ENCODE peak calls at places on chromosome 20, in nine cellular contexts. N is HFFc6; V is non-pigmented ciliary epithelial cell; G is fibroblast of mammary gland; J is fibroblast of villous mesenchyme; Y is skeletal muscle cell; E is cardiac muscle cell; M is SK-N-DZ; L is stimulated activated CD8-positive, alpha-beta memory T cell treated with anti-CD3 and anti-CD28 coated beads, Interleukin-4, amount 100 ng/mL, for 4 hours. B is an unnamed sample.

GRCh38 chr20:600736-601135 is 9.4 kb downstream of the TCF15 start:
- DNase-seq in N (no peak), V (no peak), G (no peak), J (no peak), Y (no peak), E (no peak), M (no peak), L (no peak), B (no peak)

GRCh38 chr20:45796336-45797070 is 4.7 kb downstream of the DNTTIP1 start:
- DNase-seq in N (no peak), V (no peak), G (no peak), J (no peak), Y (no peak), E (no peak), M (no peak), L (no peak), B (no peak)

GRCh38 chr20:62606551-62607201 is 35.6 kb upstream of the SLCO4A1 start:
- DNase-seq in N (no peak), V (no peak), G (peak), J (peak), Y (no peak), E (no peak), M (no peak), L (no peak), B (no peak)

GRCh38 chr20:36062799-36063198 is 91.7 kb upstream of the EPB41L1 start:
- DNase-seq in N (peak), V (no peak), G (peak), J (peak), Y (no peak), E (no peak), M (no peak), L (no peak), B (peak)

GRCh38 chr20:51373713-51374481 is 168.6 kb downstream of the NFATC2 start:
- DNase-seq in N (no peak), V (no peak), G (no peak), J (peak), Y (no peak), E (peak), M (peak), L (no peak), B (no peak)

GRCh38 chr20:57264151-57264792 is 2.2 kb downstream of the BMP7 start:
- DNase-seq in N (no peak), V (no peak), G (no peak), J (no peak), Y (no peak), E (peak), M (no peak), L (no peak), B (no peak)

GRCh38 chr20:8431538-8432434 is 299.7 kb downstream of the PLCB1 start:
- DNase-seq in N (no peak), V (no peak), G (peak), J (peak), Y (no peak), E (peak), M (peak), L (no peak), B (no peak)

GRCh38 chr20:56091635-56092180 is 86.4 kb upstream of the CBLN4 start:
- DNase-seq in N (no peak), V (no peak), G (no peak), J (no peak), Y (no peak), E (no peak), M (no peak), L (no peak), B (no peak)

GRCh38 chr20:48632017-48632824 is 195.6 kb downstream of the PREX1 start:
- DNase-seq in N (no peak), V (no peak), G (no peak), J (no peak), Y (no peak), E (no peak), M (no peak), L (no peak), B (no peak)

GRCh38 chr20:32249030-32249738 is 28.3 kb upstream of the KIF3B start:
- DNase-seq in N (no peak), V (no peak), G (no peak), J (no peak), Y (no peak), E (no peak), M (no peak), L (no peak), B (no peak)

GRCh38 chr20:63553933-63554290 is at the start of gene FNDC11:
- DNase-seq in N (no peak), V (no peak), G (no peak), J (peak), Y (no peak), E (peak), M (no peak), L (no peak), B (no peak)

GRCh38 chr20:17616480-17617211 is 46.8 kb downstream of the DSTN start:
- DNase-seq in N (no peak), V (no peak), G (no peak), J (no peak), Y (no peak), E (no peak), M (no peak), L (no peak), B (no peak)

GRCh38 chr20:32282461-32282860 is 5.0 kb downstream of the KIF3B start:
- DNase-seq in N (no peak), V (no peak), G (no peak), J (no peak), Y (no peak), E (no peak), M (no peak), L (no peak), B (no peak)

GRCh38 chr20:37236462-37236861 is 25.2 kb downstream of the GHRH start:
- DNase-seq in N (no peak), V (no peak), G (no peak), J (no peak), Y (no peak), E (no peak), M (no peak), L (no peak), B (no peak)

GRCh38 chr20:15637971-15638754 is 935.1 kb downstream of the KIF16B start:
- DNase-seq in N (no peak), V (no peak), G (no peak), J (no peak), Y (no peak), E (peak), M (peak), L (no peak), B (no peak)

GRCh38 chr20:24631173-24631505 is 161.7 kb downstream of the SYNDIG1 start:
- DNase-seq in N (no peak), V (no peak), G (no peak), J (no peak), Y (no peak), E (no peak), M (no peak), L (no peak), B (no peak)

GRCh38 chr20:17558154-17558940 is 11.5 kb upstream of the DSTN start:
- DNase-seq in N (peak), V (no peak), G (peak), J (peak), Y (no peak), E (no peak), M (no peak), L (no peak), B (peak)

GRCh38 chr20:5884465-5885335 is 65.6 kb downstream of the TRMT6 start:
- DNase-seq in N (no peak), V (no peak), G (no peak), J (no peak), Y (no peak), E (no peak), M (no peak), L (no peak), B (no peak)

GRCh38 chr20:33584976-33585375 is 77.2 kb upstream of the C20orf144 start:
- DNase-seq in N (no peak), V (no peak), G (no peak), J (no peak), Y (no peak), E (no peak), M (no peak), L (no peak), B (no peak)

GRCh38 chr20:43404880-43405279 is 52.8 kb upstream of the SRSF6 start:
- DNase-seq in N (no peak), V (no peak), G (peak), J (no peak), Y (no peak), E (no peak), M (no peak), L (no peak), B (no peak)

GRCh38 chr20:59911041-59911440 is 22.4 kb downstream of the SYCP2 start:
- DNase-seq in N (no peak), V (no peak), G (no peak), J (no peak), Y (no peak), E (no peak), M (no peak), L (no peak), B (no peak)

GRCh38 chr20:24768977-24769675 is 179.9 kb upstream of the CST7 start:
- DNase-seq in N (no peak), V (no peak), G (no peak), J (peak), Y (no peak), E (no peak), M (peak), L (no peak), B (no peak)

GRCh38 chr20:49622243-49622642 is 54.3 kb upstream of the PTGIS start:
- DNase-seq in N (no peak), V (no peak), G (no peak), J (no peak), Y (no peak), E (no peak), M (no peak), L (no peak), B (no peak)

GRCh38 chr20:35235881-35236280 is 9.4 kb downstream of the MMP24 start:
- DNase-seq in N (no peak), V (no peak), G (no peak), J (no peak), Y (no peak), E (no peak), M (no peak), L (no peak), B (no peak)

GRCh38 chr20:14612389-14612788 is 275.0 kb upstream of the FLRT3 start:
- DNase-seq in N (no peak), V (no peak), G (peak), J (peak), Y (peak), E (no peak), M (no peak), L (no peak), B (no peak)

GRCh38 chr20:7859371-7859802 is 80.9 kb downstream of the HAO1 start:
- DNase-seq in N (peak), V (no peak), G (peak), J (peak), Y (no peak), E (peak), M (peak), L (no peak), B (no peak)

B was measured in BJ.